ENCODE peak calls at places on chromosomes 6 and 20, in eight cellular contexts. Q is NCI-H69; M is GM04504; D is stimulated activated CD4-positive, alpha-beta T cell treated with anti-CD3 and anti-CD28 coated beads, Interleukin-4, amount 100 ng/mL, for 4 hours; K is fibroblast of lung; J is HEK293T; W is EL; Z is EH. R is an unnamed sample.

GRCh38 chr6:19804362-19805145 is 32.6 kb upstream of the ID4 start:
- DNase-seq in K (peak), M (peak), Q (peak), Z (peak), J (peak), W (peak), D (peak), R (peak)

GRCh38 chr6:100001915-100002388 is 7.9 kb upstream of the MCHR2 start:
- DNase-seq in W (peak), J (peak), K (peak), D (peak), Q (peak), M (peak), Z (peak), R (peak)

GRCh38 chr6:131868836-131869235 is 61.0 kb downstream of the ENPP1 start:
- DNase-seq in Z (peak), M (no peak), J (no peak), W (peak), K (peak), D (no peak), Q (no peak), R (no peak)

GRCh38 chr6:12516070-12516469 is 200.5 kb upstream of the PHACTR1 start:
- DNase-seq in K (no peak), J (no peak), D (no peak), W (no peak), Q (no peak), Z (peak), M (no peak), R (no peak)

GRCh38 chr6:16747232-16748027 is 13.8 kb downstream of the ATXN1 start:
- DNase-seq in J (no peak), Z (peak), K (peak), W (peak), D (no peak), M (no peak), Q (peak), R (no peak)

GRCh38 chr6:36724514-36725385 is 27.1 kb downstream of the RAB44 start:
- DNase-seq in D (peak), Z (peak), W (peak), M (peak), K (peak), J (peak), Q (peak), R (peak)

GRCh38 chr6:48113130-48113529 is 2.1 kb upstream of the PTCHD4 start:
- DNase-seq in Q (peak), M (no peak), K (no peak), J (no peak), D (no peak), Z (no peak), W (no peak), R (no peak)

GRCh38 chr6:43495409-43495941 is 14.7 kb downstream of the LRRC73 start:
- DNase-seq in D (no peak), M (no peak), Z (peak), J (no peak), W (peak), K (no peak), Q (peak), R (no peak)

GRCh38 chr6:108562503-108562993 is 1.8 kb downstream of the FOXO3 start:
- DNase-seq in Z (peak), Q (peak), K (peak), D (no peak), W (peak), M (peak), J (peak), R (peak)

GRCh38 chr6:144296973-144297372 is 11.8 kb downstream of the UTRN start:
- DNase-seq in K (peak), D (no peak), M (no peak), J (no peak), Q (no peak), Z (no peak), W (no peak), R (no peak)

GRCh38 chr6:12941422-12941821 is 224.9 kb downstream of the PHACTR1 start:
- DNase-seq in M (no peak), Z (no peak), K (peak), Q (no peak), W (peak), D (no peak), J (no peak), R (no peak)

GRCh38 chr20:33493076-33493766 is 3.3 kb downstream of the CBFA2T2 start:
- DNase-seq in Q (no peak), J (no peak), Z (no peak), W (no peak), K (no peak), M (no peak), D (no peak), R (no peak)

GRCh38 chr6:19465240-19465639 is 371.9 kb upstream of the ID4 start:
- DNase-seq in M (no peak), W (no peak), D (no peak), J (peak), Z (no peak), K (no peak), Q (peak), R (no peak)

GRCh38 chr20:6140947-6141346 is 18.1 kb upstream of the FERMT1 start:
- DNase-seq in W (peak), Q (peak), M (no peak), J (peak), Z (peak), K (no peak), D (no peak), R (no peak)

GRCh38 chr6:55636406-55637102 is 57.6 kb upstream of the HMGCLL1 start:
- DNase-seq in W (peak), K (peak), M (no peak), Q (peak), Z (peak), J (no peak), D (no peak), R (no peak)

GRCh38 chr6:163249651-163250101 is 164.8 kb upstream of the QKI start:
- DNase-seq in J (no peak), Z (no peak), W (peak), M (no peak), Q (peak), D (no peak), K (peak), R (peak)

GRCh38 chr6:130390890-130391289 is 25.1 kb downstream of the TMEM200A start:
- DNase-seq in Z (no peak), Q (no peak), D (no peak), W (no peak), K (no peak), J (no peak), M (no peak), R (no peak)